ENCODE peak calls at places on chromosomes 4 and X, in eight cellular contexts. Q, G, T, H, R, Y, E and I are unnamed samples.

GRCh38 chrX:16687514-16687913 is 25.0 kb downstream of the CTPS2 start:
- DNase-seq in Q (no peak), G (no peak), T (no peak), H (no peak), R (no peak), Y (no peak), E (no peak), I (no peak)

GRCh38 chr4:185833055-185833598 is 21.1 kb upstream of the SORBS2 start:
- DNase-seq in Q (peak; percentile 59), G (no peak), T (no peak), H (no peak), R (no peak), Y (no peak), E (no peak), I (no peak)

GRCh38 chrX:108437789-108438623 is at the start of gene COL4A6:
- DNase-seq in Q (peak; percentile 72), G (no peak), T (no peak), H (no peak), R (no peak), Y (no peak), E (no peak), I (no peak)

GRCh38 chrX:69152398-69152797 is 12.9 kb downstream of the PJA1 start:
- DNase-seq in Q (no peak), G (no peak), T (no peak), H (no peak), R (peak; percentile 59), Y (no peak), E (no peak), I (no peak)

GRCh38 chrX:21843179-21843578 is 3.8 kb downstream of the MBTPS2 start:
- DNase-seq in Q (no peak), G (no peak), T (no peak), H (no peak), R (no peak), Y (no peak), E (no peak), I (no peak)

GRCh38 chr4:36242629-36243354 is 1.5 kb downstream of the ARAP2 start:
- DNase-seq in Q (no peak), G (no peak), T (peak; percentile 3), H (no peak), R (no peak), Y (no peak), E (no peak), I (no peak)

GRCh38 chrX:31832263-31832662 is 760.4 kb upstream of the FTHL17 start:
- DNase-seq in Q (no peak), G (no peak), T (no peak), H (no peak), R (no peak), Y (no peak), E (no peak), I (no peak)

GRCh38 chrX:42094208-42094607 is 170.9 kb upstream of the CASK start:
- DNase-seq in Q (no peak), G (no peak), T (no peak), H (no peak), R (no peak), Y (no peak), E (peak; percentile 55), I (peak; percentile 5)

GRCh38 chrX:43745938-43746721 is 90.0 kb downstream of the MAOA start:
- DNase-seq in Q (no peak), G (no peak), T (no peak), H (no peak), R (no peak), Y (no peak), E (no peak), I (no peak)

GRCh38 chr4:26410385-26411293 is 79.6 kb downstream of the CCKAR start:
- DNase-seq in Q (peak; percentile 50), G (no peak), T (peak; percentile 79), H (peak; percentile 33), R (no peak), Y (peak; percentile 47), E (peak; percentile 65), I (peak; percentile 65)

GRCh38 chr4:140103676-140104075 is 50.3 kb downstream of the MAML3 start:
- DNase-seq in Q (no peak), G (no peak), T (no peak), H (no peak), R (no peak), Y (no peak), E (peak; percentile 33), I (peak; percentile 18)

GRCh38 chrX:18668468-18668867 is 3.4 kb downstream of the RS1 start:
- DNase-seq in Q (no peak), G (no peak), T (no peak), H (no peak), R (no peak), Y (no peak), E (peak; percentile 48), I (no peak)

GRCh38 chr4:94455081-94455480 is 3.3 kb downstream of the PDLIM5 start:
- DNase-seq in Q (no peak), G (peak; percentile 22), T (peak; percentile 86), H (peak; percentile 29), R (no peak), Y (peak; percentile 85), E (no peak), I (no peak)

GRCh38 chr4:113591982-113592381 is 169.6 kb downstream of the CAMK2D start:
- DNase-seq in Q (no peak), G (no peak), T (peak; percentile 18), H (no peak), R (no peak), Y (no peak), E (no peak), I (no peak)

GRCh38 chr4:152850377-152850776 is 70.6 kb downstream of the ARFIP1 start:
- DNase-seq in Q (peak; percentile 4), G (no peak), T (peak; percentile 23), H (no peak), R (no peak), Y (no peak), E (peak; percentile 60), I (peak; percentile 71)

GRCh38 chr4:7557447-7557846 is 122.7 kb upstream of the PSAPL1 start:
- DNase-seq in Q (no peak), G (peak; percentile 92), T (peak; percentile 35), H (no peak), R (no peak), Y (peak; percentile 76), E (no peak), I (no peak)

GRCh38 chr4:36399762-36400353 is 118.4 kb downstream of the DTHD1 start:
- DNase-seq in Q (peak; percentile 15), G (no peak), T (peak; percentile 2), H (peak; percentile 70), R (no peak), Y (no peak), E (peak; percentile 57), I (peak; percentile 15)

GRCh38 chr4:2935762-2936743 is 27.2 kb downstream of the NOP14 start:
- DNase-seq in Q (peak; percentile 75), G (no peak), T (no peak), H (no peak), R (peak; percentile 69), Y (no peak), E (peak; percentile 80), I (peak; percentile 26)

GRCh38 chrX:33207056-33207455 is 4.3 kb downstream of the DMD start:
- DNase-seq in Q (no peak), G (no peak), T (peak; percentile 62), H (no peak), R (no peak), Y (no peak), E (no peak), I (no peak)

GRCh38 chrX:30283456-30284200 is 25.6 kb downstream of the NR0B1 start:
- DNase-seq in Q (no peak), G (peak; percentile 45), T (peak; percentile 91), H (no peak), R (no peak), Y (peak; percentile 84), E (no peak), I (no peak)